ENCODE peak calls at places on chromosomes 7 and 10, in six cellular contexts. K, S, E, F, R and G are unnamed samples.

GRCh38 chr7:18013936-18014335 is 13.7 kb downstream of the PRPS1L1 start:
- DNase-seq in K (no peak), S (no peak), E (no peak), F (no peak), R (no peak), G (no peak)

GRCh38 chr7:129147723-129148122 is 3.2 kb downstream of the TSPAN33 start:
- DNase-seq in K (no peak), S (no peak), E (no peak), F (no peak), R (no peak), G (no peak)

GRCh38 chr7:51198654-51199053 is 118.0 kb downstream of the COBL start:
- DNase-seq in K (no peak), S (no peak), E (no peak), F (no peak), R (no peak), G (no peak)

GRCh38 chr7:38206071-38206470 is 28.0 kb downstream of the STARD3NL start:
- DNase-seq in K (no peak), S (no peak), E (no peak), F (no peak), R (no peak), G (no peak)

GRCh38 chr7:131604841-131605279 is 48.4 kb upstream of the PODXL start:
- DNase-seq in K (no peak), S (no peak), E (no peak), F (no peak), R (no peak), G (no peak)

GRCh38 chr7:148717266-148717793 is 18.6 kb downstream of the CUL1 start:
- DNase-seq in K (no peak), S (no peak), E (no peak), F (no peak), R (no peak), G (no peak)

GRCh38 chr10:5812283-5813090 is 747 bp downstream of the GDI2 start:
- DNase-seq in K (peak; percentile 24), S (peak; percentile 49), E (peak; percentile 57), F (peak; percentile 27), R (peak; percentile 30), G (no peak)

GRCh38 chr7:155398944-155399343 is 59.0 kb upstream of the EN2 start:
- DNase-seq in K (no peak), S (no peak), E (no peak), F (no peak), R (no peak), G (no peak)

GRCh38 chr7:101185258-101185839 is 5.3 kb upstream of the NAT16 start:
- DNase-seq in K (no peak), S (no peak), E (no peak), F (no peak), R (no peak), G (no peak)

GRCh38 chr10:104811166-104811565 is 170.1 kb downstream of the SORCS3 start:
- DNase-seq in K (no peak), S (no peak), E (no peak), F (no peak), R (no peak), G (no peak)

GRCh38 chr10:74529205-74529604 is 297.2 kb upstream of the KAT6B start:
- DNase-seq in K (no peak), S (no peak), E (no peak), F (no peak), R (no peak), G (no peak)

GRCh38 chr7:91288208-91288824 is 24.1 kb downstream of the FZD1 start:
- DNase-seq in K (peak; percentile 17), S (no peak), E (no peak), F (peak; percentile 46), R (peak; percentile 28), G (no peak)

GRCh38 chr7:4776160-4776623 is 769 bp downstream of the AP5Z1 start:
- DNase-seq in K (no peak), S (no peak), E (no peak), F (no peak), R (no peak), G (no peak)

GRCh38 chr7:89477991-89478390 is 676.3 kb upstream of the STEAP1 start:
- DNase-seq in K (no peak), S (no peak), E (no peak), F (no peak), R (no peak), G (no peak)

GRCh38 chr10:73965890-73966768 is 31.8 kb upstream of the VCL start:
- DNase-seq in K (peak; percentile 98), S (peak; percentile 75), E (no peak), F (peak; percentile 64), R (peak; percentile 25), G (no peak)

GRCh38 chr7:73984481-73985205 is 43.3 kb upstream of the ELN start:
- DNase-seq in K (no peak), S (no peak), E (no peak), F (no peak), R (no peak), G (no peak)

GRCh38 chr7:73451780-73452398 is 18.3 kb downstream of the FZD9 start:
- DNase-seq in K (peak; percentile 76), S (no peak), E (no peak), F (peak; percentile 39), R (no peak), G (no peak)

GRCh38 chr7:70143089-70144044 is 545.1 kb downstream of the AUTS2 start:
- DNase-seq in K (no peak), S (no peak), E (no peak), F (no peak), R (no peak), G (no peak)

GRCh38 chr10:6364893-6365292 is 162.2 kb downstream of the PFKFB3 start:
- DNase-seq in K (no peak), S (no peak), E (no peak), F (no peak), R (no peak), G (no peak)

GRCh38 chr7:14717711-14718304 is 184.7 kb downstream of the DGKB start:
- DNase-seq in K (peak; percentile 34), S (no peak), E (no peak), F (no peak), R (no peak), G (no peak)

GRCh38 chr10:83886871-83887270 is 252.4 kb upstream of the GHITM start:
- DNase-seq in K (no peak), S (no peak), E (no peak), F (no peak), R (no peak), G (no peak)